ENCODE peak calls at places on chromosomes 16 and 17, in four cellular contexts. One of them, this sample, is unnamed.

GRCh38 chr16:28839899-28840298 is 6.2 kb downstream of the TUFM start:
- DNase-seq in CD8-positive, alpha-beta memory T cell: no peak
- DNase-seq in right lobe of liver: no peak
- DNase-seq in transverse colon: no peak
- DNase-seq in this sample: no peak

GRCh38 chr16:3259097-3259496 is 2.7 kb upstream of the MEFV start:
- DNase-seq in CD8-positive, alpha-beta memory T cell: no peak
- DNase-seq in transverse colon: peak
- DNase-seq in right lobe of liver: peak
- DNase-seq in this sample: peak

GRCh38 chr17:79536212-79536840 is 74.5 kb downstream of the RBFOX3 start:
- DNase-seq in right lobe of liver: no peak
- DNase-seq in CD8-positive, alpha-beta memory T cell: no peak
- DNase-seq in transverse colon: no peak
- DNase-seq in this sample: no peak

GRCh38 chr16:80536246-80536645 is 4.5 kb upstream of the DYNLRB2 start:
- DNase-seq in CD8-positive, alpha-beta memory T cell: no peak
- DNase-seq in right lobe of liver: no peak
- DNase-seq in transverse colon: no peak
- DNase-seq in this sample: no peak

GRCh38 chr16:797120-797420 is 3.5 kb downstream of the GNG13 start:
- DNase-seq in right lobe of liver: no peak
- DNase-seq in CD8-positive, alpha-beta memory T cell: no peak
- DNase-seq in transverse colon: no peak
- DNase-seq in this sample: no peak

GRCh38 chr16:49494386-49495150 is 121.0 kb downstream of the C16orf78 start:
- DNase-seq in CD8-positive, alpha-beta memory T cell: no peak
- DNase-seq in transverse colon: no peak
- DNase-seq in right lobe of liver: no peak
- DNase-seq in this sample: no peak

GRCh38 chr17:32361270-32361669 is 11.3 kb downstream of the ZNF207 start:
- DNase-seq in transverse colon: no peak
- DNase-seq in CD8-positive, alpha-beta memory T cell: no peak
- DNase-seq in right lobe of liver: no peak
- DNase-seq in this sample: no peak

GRCh38 chr16:10682604-10683003 is 12.1 kb downstream of the TEKT5 start:
- DNase-seq in CD8-positive, alpha-beta memory T cell: no peak
- DNase-seq in transverse colon: no peak
- DNase-seq in right lobe of liver: no peak
- DNase-seq in this sample: no peak

GRCh38 chr17:73795730-73796129 is 151.5 kb upstream of the SDK2 start:
- DNase-seq in CD8-positive, alpha-beta memory T cell: no peak
- DNase-seq in right lobe of liver: peak
- DNase-seq in transverse colon: no peak
- DNase-seq in this sample: peak

GRCh38 chr17:7836596-7837374 is 2.8 kb downstream of the KDM6B start:
- DNase-seq in right lobe of liver: peak
- DNase-seq in CD8-positive, alpha-beta memory T cell: peak
- DNase-seq in transverse colon: peak
- DNase-seq in this sample: peak

GRCh38 chr16:58264961-58265479 is 29.8 kb downstream of the PRSS54 start:
- DNase-seq in right lobe of liver: no peak
- DNase-seq in CD8-positive, alpha-beta memory T cell: no peak
- DNase-seq in transverse colon: peak
- DNase-seq in this sample: peak

GRCh38 chr16:84677849-84678248 is 22.0 kb upstream of the USP10 start:
- DNase-seq in right lobe of liver: no peak
- DNase-seq in CD8-positive, alpha-beta memory T cell: no peak
- DNase-seq in transverse colon: no peak
- DNase-seq in this sample: no peak

GRCh38 chr17:2055494-2056220 is 754 bp downstream of the HIC1 start:
- DNase-seq in CD8-positive, alpha-beta memory T cell: no peak
- DNase-seq in right lobe of liver: peak
- DNase-seq in transverse colon: peak
- DNase-seq in this sample: no peak

GRCh38 chr17:40490289-40490853 is 11.1 kb downstream of the TNS4 start:
- DNase-seq in right lobe of liver: no peak
- DNase-seq in CD8-positive, alpha-beta memory T cell: no peak
- DNase-seq in transverse colon: peak
- DNase-seq in this sample: peak

This sample was measured in MCF 10A.